ENCODE peak calls at places on chromosome 19, in four cellular contexts. One of them, this sample, is unnamed.

GRCh38 chr19:34851277-34851804 is 75.4 kb upstream of the ZNF30 start:
- DNase-seq in C1 segment of cervical spinal cord: no peak
- DNase-seq in fibroblast of pulmonary artery: no peak
- DNase-seq in GM04503: no peak
- DNase-seq in this sample: no peak

GRCh38 chr19:47447470-47448359 is 24.0 kb downstream of the SLC8A2 start:
- DNase-seq in GM04503: no peak
- DNase-seq in C1 segment of cervical spinal cord: peak; percentile 33
- DNase-seq in fibroblast of pulmonary artery: peak; percentile 49
- DNase-seq in this sample: peak; percentile 47

GRCh38 chr19:3284759-3285646 is 60.5 kb downstream of the CELF5 start:
- DNase-seq in GM04503: no peak
- DNase-seq in C1 segment of cervical spinal cord: no peak
- DNase-seq in fibroblast of pulmonary artery: peak; percentile 44
- DNase-seq in this sample: no peak

GRCh38 chr19:56837492-56837891 is 3.0 kb downstream of the PEG3 start:
- DNase-seq in C1 segment of cervical spinal cord: peak; percentile 87
- DNase-seq in GM04503: no peak
- DNase-seq in fibroblast of pulmonary artery: peak; percentile 22
- DNase-seq in this sample: peak; percentile 85

GRCh38 chr19:19262190-19263057 is 10.7 kb downstream of the TM6SF2 start:
- DNase-seq in C1 segment of cervical spinal cord: no peak
- DNase-seq in GM04503: no peak
- DNase-seq in fibroblast of pulmonary artery: no peak
- DNase-seq in this sample: no peak

GRCh38 chr19:18508585-18508984 is 13.3 kb downstream of the ELL start:
- DNase-seq in fibroblast of pulmonary artery: no peak
- DNase-seq in C1 segment of cervical spinal cord: no peak
- DNase-seq in GM04503: no peak
- DNase-seq in this sample: no peak

GRCh38 chr19:43316591-43317319 is 36.7 kb upstream of the CD177 start:
- DNase-seq in fibroblast of pulmonary artery: peak; percentile 11
- DNase-seq in GM04503: no peak
- DNase-seq in C1 segment of cervical spinal cord: no peak
- DNase-seq in this sample: no peak

GRCh38 chr19:41604831-41605230 is 22.0 kb downstream of the CEACAM4 start:
- DNase-seq in C1 segment of cervical spinal cord: no peak
- DNase-seq in fibroblast of pulmonary artery: no peak
- DNase-seq in GM04503: no peak
- DNase-seq in this sample: no peak

GRCh38 chr19:57351867-57352266 is 796 bp downstream of the ZNF304 start:
- DNase-seq in fibroblast of pulmonary artery: no peak
- DNase-seq in GM04503: no peak
- DNase-seq in C1 segment of cervical spinal cord: no peak
- DNase-seq in this sample: no peak

GRCh38 chr19:38425222-38425809 is 703 bp downstream of the RASGRP4 start:
- DNase-seq in C1 segment of cervical spinal cord: no peak
- DNase-seq in fibroblast of pulmonary artery: no peak
- DNase-seq in GM04503: no peak
- DNase-seq in this sample: no peak

GRCh38 chr19:6685482-6685881 is 15.5 kb upstream of the TNFSF14 start:
- DNase-seq in fibroblast of pulmonary artery: no peak
- DNase-seq in C1 segment of cervical spinal cord: no peak
- DNase-seq in GM04503: no peak
- DNase-seq in this sample: no peak

GRCh38 chr19:45881909-45882528 is 3.9 kb downstream of the IRF2BP1 start:
- DNase-seq in fibroblast of pulmonary artery: no peak
- DNase-seq in C1 segment of cervical spinal cord: no peak
- DNase-seq in GM04503: no peak
- DNase-seq in this sample: no peak

GRCh38 chr19:6032827-6033226 is 54.9 kb upstream of the RANBP3 start:
- DNase-seq in C1 segment of cervical spinal cord: no peak
- DNase-seq in fibroblast of pulmonary artery: no peak
- DNase-seq in GM04503: no peak
- DNase-seq in this sample: peak; percentile 13

GRCh38 chr19:14413765-14414171 is 5.4 kb downstream of the DDX39A start:
- DNase-seq in C1 segment of cervical spinal cord: no peak
- DNase-seq in fibroblast of pulmonary artery: peak; percentile 47
- DNase-seq in GM04503: no peak
- DNase-seq in this sample: peak; percentile 44

GRCh38 chr19:44192127-44192526 is 20.2 kb upstream of the ZNF227 start:
- DNase-seq in fibroblast of pulmonary artery: no peak
- DNase-seq in GM04503: no peak
- DNase-seq in C1 segment of cervical spinal cord: no peak
- DNase-seq in this sample: no peak